ENCODE peak calls at places on chromosomes 12 and 14, in nine cellular contexts. B is stomach, M is GM12865, L is GM04503, Y is NCI-H1930, T is EH, A is psoas muscle, P is NCI-H774, R is lung. W is an unnamed sample.

GRCh38 chr12:69657376-69658137 is 41.5 kb downstream of the BEST3 start:
- DNase-seq in B (no peak), M (no peak), L (no peak), Y (no peak), T (peak), A (peak), P (no peak), R (no peak), W (no peak)

GRCh38 chr12:13962699-13963098 is 18.7 kb downstream of the GRIN2B start:
- DNase-seq in B (no peak), M (peak), L (no peak), Y (peak), T (no peak), A (no peak), P (no peak), R (no peak), W (peak)

GRCh38 chr12:29286081-29286800 is 94.7 kb downstream of the ERGIC2 start:
- DNase-seq in B (no peak), M (no peak), L (peak), Y (no peak), T (peak), A (no peak), P (no peak), R (no peak), W (no peak)

GRCh38 chr12:50979369-50980052 is 27.2 kb downstream of the HIGD1C start:
- DNase-seq in B (no peak), M (peak), L (no peak), Y (no peak), T (no peak), A (no peak), P (no peak), R (no peak), W (no peak)

GRCh38 chr12:123120452-123121166 is 30.3 kb downstream of the PITPNM2 start:
- DNase-seq in B (no peak), M (peak), L (no peak), Y (no peak), T (no peak), A (no peak), P (no peak), R (no peak), W (no peak)

GRCh38 chr12:29148958-29149690 is at the start of gene FAR2:
- DNase-seq in B (peak), M (peak), L (no peak), Y (peak), T (peak), A (peak), P (no peak), R (peak), W (peak)

GRCh38 chr14:31895206-31895605 is 181.9 kb upstream of the ARHGAP5 start:
- DNase-seq in B (no peak), M (no peak), L (no peak), Y (no peak), T (peak), A (no peak), P (no peak), R (no peak), W (no peak)

GRCh38 chr14:53027031-53027430 is 76.2 kb upstream of the FERMT2 start:
- DNase-seq in B (no peak), M (no peak), L (no peak), Y (no peak), T (no peak), A (no peak), P (no peak), R (no peak), W (no peak)

GRCh38 chr14:52089208-52089607 is 20.3 kb upstream of the NID2 start:
- DNase-seq in B (no peak), M (no peak), L (no peak), Y (no peak), T (peak), A (no peak), P (no peak), R (no peak), W (no peak)

GRCh38 chr14:99201351-99202073 is 70.5 kb downstream of the BCL11B start:
- DNase-seq in B (no peak), M (no peak), L (no peak), Y (no peak), T (no peak), A (no peak), P (no peak), R (no peak), W (no peak)

GRCh38 chr14:24300326-24300980 is 803 bp downstream of the NOP9 start:
- DNase-seq in B (no peak), M (no peak), L (no peak), Y (no peak), T (no peak), A (no peak), P (no peak), R (no peak), W (no peak)

GRCh38 chr12:52735816-52736632 is 32.7 kb upstream of the KRT77 start:
- DNase-seq in B (no peak), M (no peak), L (no peak), Y (no peak), T (no peak), A (no peak), P (no peak), R (no peak), W (no peak)

GRCh38 chr14:92433407-92433806 is 80.2 kb upstream of the RIN3 start:
- DNase-seq in B (no peak), M (no peak), L (no peak), Y (no peak), T (no peak), A (no peak), P (no peak), R (no peak), W (no peak)

GRCh38 chr14:89000007-89000942 is 175.8 kb downstream of the TTC8 start:
- DNase-seq in B (peak), M (peak), L (peak), Y (no peak), T (peak), A (peak), P (no peak), R (peak), W (peak)

GRCh38 chr12:79935624-79936040 is 735 bp upstream of the PPP1R12A start:
- DNase-seq in B (no peak), M (peak), L (no peak), Y (no peak), T (peak), A (no peak), P (peak), R (no peak), W (no peak)

GRCh38 chr12:12721251-12721689 is 4.1 kb downstream of the CDKN1B start:
- DNase-seq in B (no peak), M (no peak), L (no peak), Y (peak), T (peak), A (no peak), P (no peak), R (no peak), W (no peak)

GRCh38 chr14:64955297-64955696 is 12.8 kb upstream of the GPX2 start:
- DNase-seq in B (peak), M (no peak), L (no peak), Y (no peak), T (no peak), A (no peak), P (no peak), R (no peak), W (no peak)

GRCh38 chr14:74049886-74050495 is 30.8 kb downstream of the BBOF1 start:
- DNase-seq in B (no peak), M (no peak), L (no peak), Y (no peak), T (no peak), A (no peak), P (no peak), R (no peak), W (peak)

GRCh38 chr14:41718477-41719166 is 111.9 kb downstream of the LRFN5 start:
- DNase-seq in B (no peak), M (no peak), L (no peak), Y (no peak), T (no peak), A (no peak), P (peak), R (no peak), W (peak)

GRCh38 chr14:89349196-89350008 is 67.6 kb downstream of the FOXN3 start:
- DNase-seq in B (peak), M (no peak), L (no peak), Y (peak), T (peak), A (peak), P (peak), R (no peak), W (no peak)

GRCh38 chr14:49497725-49498348 is 88.3 kb downstream of the RPS29 start:
- DNase-seq in B (no peak), M (peak), L (no peak), Y (peak), T (peak), A (no peak), P (peak), R (no peak), W (peak)

GRCh38 chr12:46103691-46104090 is 113.3 kb upstream of the SCAF11 start:
- DNase-seq in B (no peak), M (no peak), L (no peak), Y (no peak), T (no peak), A (no peak), P (no peak), R (no peak), W (no peak)

GRCh38 chr12:22672951-22673350 is 48.0 kb downstream of the ETNK1 start:
- DNase-seq in B (no peak), M (no peak), L (peak), Y (no peak), T (peak), A (no peak), P (no peak), R (no peak), W (no peak)

W was measured in NB4.